ENCODE peak calls at places on chromosomes 11 and 22, in nine cellular contexts. One of them, this sample, is unnamed.

GRCh38 chr11:43985386-43985752 is 42.9 kb downstream of the C11orf96 start:
- DNase-seq in testis: no peak
- DNase-seq in LoVo: no peak
- DNase-seq in NCI-H2081: no peak
- DNase-seq in amniotic stem cell: no peak
- DNase-seq in transverse colon: no peak
- DNase-seq in bronchial epithelial cell: no peak
- DNase-seq in dorsolateral prefrontal cortex: no peak
- DNase-seq in activated T-cell treated with anti-CD3 and anti-CD28 coated beads for 1 hour: no peak
- DNase-seq in this sample: no peak

GRCh38 chr22:45284705-45285305 is at the start of gene UPK3A:
- DNase-seq in testis: peak
- DNase-seq in LoVo: peak
- DNase-seq in NCI-H2081: peak
- DNase-seq in amniotic stem cell: no peak
- DNase-seq in transverse colon: peak
- DNase-seq in bronchial epithelial cell: no peak
- DNase-seq in dorsolateral prefrontal cortex: no peak
- DNase-seq in activated T-cell treated with anti-CD3 and anti-CD28 coated beads for 1 hour: peak
- DNase-seq in this sample: peak

GRCh38 chr11:67546852-67547251 is 23.6 kb upstream of the CABP2 start:
- DNase-seq in testis: no peak
- DNase-seq in LoVo: no peak
- DNase-seq in NCI-H2081: no peak
- DNase-seq in amniotic stem cell: no peak
- DNase-seq in transverse colon: no peak
- DNase-seq in bronchial epithelial cell: no peak
- DNase-seq in dorsolateral prefrontal cortex: no peak
- DNase-seq in activated T-cell treated with anti-CD3 and anti-CD28 coated beads for 1 hour: no peak
- DNase-seq in this sample: no peak

GRCh38 chr22:44802071-44802700 is 49.8 kb downstream of the ARHGAP8 start:
- DNase-seq in testis: no peak
- DNase-seq in LoVo: no peak
- DNase-seq in NCI-H2081: no peak
- DNase-seq in amniotic stem cell: no peak
- DNase-seq in transverse colon: no peak
- DNase-seq in bronchial epithelial cell: no peak
- DNase-seq in dorsolateral prefrontal cortex: no peak
- DNase-seq in activated T-cell treated with anti-CD3 and anti-CD28 coated beads for 1 hour: no peak
- DNase-seq in this sample: no peak

GRCh38 chr22:32331236-32331917 is 26.3 kb upstream of the RFPL3 start:
- DNase-seq in testis: no peak
- DNase-seq in LoVo: no peak
- DNase-seq in NCI-H2081: no peak
- DNase-seq in amniotic stem cell: no peak
- DNase-seq in transverse colon: no peak
- DNase-seq in bronchial epithelial cell: no peak
- DNase-seq in dorsolateral prefrontal cortex: no peak
- DNase-seq in activated T-cell treated with anti-CD3 and anti-CD28 coated beads for 1 hour: no peak
- DNase-seq in this sample: no peak

GRCh38 chr11:7422544-7423331 is 62.6 kb upstream of the OLFML1 start:
- DNase-seq in testis: no peak
- DNase-seq in LoVo: no peak
- DNase-seq in NCI-H2081: no peak
- DNase-seq in amniotic stem cell: no peak
- DNase-seq in transverse colon: no peak
- DNase-seq in bronchial epithelial cell: peak
- DNase-seq in dorsolateral prefrontal cortex: no peak
- DNase-seq in activated T-cell treated with anti-CD3 and anti-CD28 coated beads for 1 hour: no peak
- DNase-seq in this sample: no peak

GRCh38 chr11:71070490-71071455 is 181.6 kb downstream of the SHANK2 start:
- DNase-seq in testis: no peak
- DNase-seq in LoVo: no peak
- DNase-seq in NCI-H2081: no peak
- DNase-seq in amniotic stem cell: no peak
- DNase-seq in transverse colon: no peak
- DNase-seq in bronchial epithelial cell: no peak
- DNase-seq in dorsolateral prefrontal cortex: no peak
- DNase-seq in activated T-cell treated with anti-CD3 and anti-CD28 coated beads for 1 hour: no peak
- DNase-seq in this sample: no peak

GRCh38 chr11:35014352-35014751 is 97.9 kb downstream of the PDHX start:
- DNase-seq in testis: no peak
- DNase-seq in LoVo: no peak
- DNase-seq in NCI-H2081: no peak
- DNase-seq in amniotic stem cell: peak
- DNase-seq in transverse colon: no peak
- DNase-seq in bronchial epithelial cell: peak
- DNase-seq in dorsolateral prefrontal cortex: no peak
- DNase-seq in activated T-cell treated with anti-CD3 and anti-CD28 coated beads for 1 hour: no peak
- DNase-seq in this sample: no peak

GRCh38 chr11:43942651-43943356 is 367 bp downstream of the C11orf96 start:
- DNase-seq in testis: no peak
- DNase-seq in LoVo: no peak
- DNase-seq in NCI-H2081: peak
- DNase-seq in amniotic stem cell: no peak
- DNase-seq in transverse colon: no peak
- DNase-seq in bronchial epithelial cell: no peak
- DNase-seq in dorsolateral prefrontal cortex: peak
- DNase-seq in activated T-cell treated with anti-CD3 and anti-CD28 coated beads for 1 hour: no peak
- DNase-seq in this sample: no peak

GRCh38 chr22:32410459-32410858 is 1.6 kb downstream of the RTCB start:
- DNase-seq in testis: no peak
- DNase-seq in LoVo: no peak
- DNase-seq in NCI-H2081: no peak
- DNase-seq in amniotic stem cell: no peak
- DNase-seq in transverse colon: no peak
- DNase-seq in bronchial epithelial cell: peak
- DNase-seq in dorsolateral prefrontal cortex: no peak
- DNase-seq in activated T-cell treated with anti-CD3 and anti-CD28 coated beads for 1 hour: no peak
- DNase-seq in this sample: no peak

GRCh38 chr22:38733329-38734202 is 22.2 kb downstream of the SUN2 start:
- DNase-seq in testis: peak
- DNase-seq in LoVo: peak
- DNase-seq in NCI-H2081: peak
- DNase-seq in amniotic stem cell: no peak
- DNase-seq in transverse colon: peak
- DNase-seq in bronchial epithelial cell: peak
- DNase-seq in dorsolateral prefrontal cortex: peak
- DNase-seq in activated T-cell treated with anti-CD3 and anti-CD28 coated beads for 1 hour: peak
- DNase-seq in this sample: peak

GRCh38 chr11:29093416-29093815 is 923.4 kb downstream of the KCNA4 start:
- DNase-seq in testis: no peak
- DNase-seq in LoVo: no peak
- DNase-seq in NCI-H2081: no peak
- DNase-seq in amniotic stem cell: peak
- DNase-seq in transverse colon: no peak
- DNase-seq in bronchial epithelial cell: peak
- DNase-seq in dorsolateral prefrontal cortex: no peak
- DNase-seq in activated T-cell treated with anti-CD3 and anti-CD28 coated beads for 1 hour: no peak
- DNase-seq in this sample: no peak

GRCh38 chr11:1891831-1892115 is at the start of gene PRR33:
- DNase-seq in testis: no peak
- DNase-seq in LoVo: no peak
- DNase-seq in NCI-H2081: no peak
- DNase-seq in amniotic stem cell: no peak
- DNase-seq in transverse colon: no peak
- DNase-seq in bronchial epithelial cell: no peak
- DNase-seq in dorsolateral prefrontal cortex: no peak
- DNase-seq in activated T-cell treated with anti-CD3 and anti-CD28 coated beads for 1 hour: no peak
- DNase-seq in this sample: no peak

GRCh38 chr11:111925953-111926352 is 7.2 kb downstream of the C11orf52 start:
- DNase-seq in testis: no peak
- DNase-seq in LoVo: no peak
- DNase-seq in NCI-H2081: no peak
- DNase-seq in amniotic stem cell: no peak
- DNase-seq in transverse colon: no peak
- DNase-seq in bronchial epithelial cell: no peak
- DNase-seq in dorsolateral prefrontal cortex: no peak
- DNase-seq in activated T-cell treated with anti-CD3 and anti-CD28 coated beads for 1 hour: no peak
- DNase-seq in this sample: no peak

GRCh38 chr11:73219396-73220285 is 1.6 kb downstream of the P2RY2 start:
- DNase-seq in testis: no peak
- DNase-seq in LoVo: no peak
- DNase-seq in NCI-H2081: no peak
- DNase-seq in amniotic stem cell: no peak
- DNase-seq in transverse colon: no peak
- DNase-seq in bronchial epithelial cell: no peak
- DNase-seq in dorsolateral prefrontal cortex: no peak
- DNase-seq in activated T-cell treated with anti-CD3 and anti-CD28 coated beads for 1 hour: no peak
- DNase-seq in this sample: no peak

GRCh38 chr11:94067010-94067409 is 45.9 kb downstream of the HEPHL1 start:
- DNase-seq in testis: no peak
- DNase-seq in LoVo: no peak
- DNase-seq in NCI-H2081: no peak
- DNase-seq in amniotic stem cell: no peak
- DNase-seq in transverse colon: no peak
- DNase-seq in bronchial epithelial cell: no peak
- DNase-seq in dorsolateral prefrontal cortex: no peak
- DNase-seq in activated T-cell treated with anti-CD3 and anti-CD28 coated beads for 1 hour: no peak
- DNase-seq in this sample: no peak

GRCh38 chr22:20777420-20778177 is 3.7 kb downstream of the SERPIND1 start:
- DNase-seq in testis: no peak
- DNase-seq in LoVo: peak
- DNase-seq in NCI-H2081: peak
- DNase-seq in amniotic stem cell: peak
- DNase-seq in transverse colon: peak
- DNase-seq in bronchial epithelial cell: peak
- DNase-seq in dorsolateral prefrontal cortex: no peak
- DNase-seq in activated T-cell treated with anti-CD3 and anti-CD28 coated beads for 1 hour: no peak
- DNase-seq in this sample: peak

GRCh38 chr11:132114743-132115142 is 744.3 kb downstream of the NTM start:
- DNase-seq in testis: no peak
- DNase-seq in LoVo: no peak
- DNase-seq in NCI-H2081: no peak
- DNase-seq in amniotic stem cell: no peak
- DNase-seq in transverse colon: no peak
- DNase-seq in bronchial epithelial cell: no peak
- DNase-seq in dorsolateral prefrontal cortex: no peak
- DNase-seq in activated T-cell treated with anti-CD3 and anti-CD28 coated beads for 1 hour: no peak
- DNase-seq in this sample: no peak